ENCODE peak calls at places on chromosomes 5 and 9, in eight cellular contexts. One of them, this sample, is unnamed.

GRCh38 chr9:84300271-84300670 is 40.3 kb downstream of the SLC28A3 start:
- DNase-seq in SJSA1: no peak
- DNase-seq in stimulated activated CD4-positive, alpha-beta T cell treated with anti-CD3 and anti-CD28 coated beads, Interleukin-1b, Interleukin-23, amount 100 ng/mL, for 24 hours: no peak
- DNase-seq in RPMI8226: no peak
- DNase-seq in activated gamma-delta T cell treated with Interleukin-2 at 50 U/mL for 16 hours: no peak
- DNase-seq in WTC11: no peak
- DNase-seq in IMR-90: peak; percentile 54
- DNase-seq in body of pancreas: no peak
- DNase-seq in this sample: no peak

GRCh38 chr5:77326142-77326541 is 115.7 kb downstream of the PDE8B start:
- DNase-seq in SJSA1: no peak
- DNase-seq in stimulated activated CD4-positive, alpha-beta T cell treated with anti-CD3 and anti-CD28 coated beads, Interleukin-1b, Interleukin-23, amount 100 ng/mL, for 24 hours: no peak
- DNase-seq in RPMI8226: no peak
- DNase-seq in activated gamma-delta T cell treated with Interleukin-2 at 50 U/mL for 16 hours: no peak
- DNase-seq in WTC11: no peak
- DNase-seq in IMR-90: no peak
- DNase-seq in body of pancreas: no peak
- DNase-seq in this sample: no peak

GRCh38 chr9:109728696-109729300 is 51.2 kb upstream of the PALM2AKAP2 start:
- DNase-seq in SJSA1: no peak
- DNase-seq in stimulated activated CD4-positive, alpha-beta T cell treated with anti-CD3 and anti-CD28 coated beads, Interleukin-1b, Interleukin-23, amount 100 ng/mL, for 24 hours: no peak
- DNase-seq in RPMI8226: no peak
- DNase-seq in activated gamma-delta T cell treated with Interleukin-2 at 50 U/mL for 16 hours: no peak
- DNase-seq in WTC11: no peak
- DNase-seq in IMR-90: no peak
- DNase-seq in body of pancreas: no peak
- DNase-seq in this sample: no peak

GRCh38 chr5:83718936-83719495 is 1.6 kb downstream of the HAPLN1 start:
- DNase-seq in SJSA1: no peak
- DNase-seq in stimulated activated CD4-positive, alpha-beta T cell treated with anti-CD3 and anti-CD28 coated beads, Interleukin-1b, Interleukin-23, amount 100 ng/mL, for 24 hours: no peak
- DNase-seq in RPMI8226: no peak
- DNase-seq in activated gamma-delta T cell treated with Interleukin-2 at 50 U/mL for 16 hours: no peak
- DNase-seq in WTC11: no peak
- DNase-seq in IMR-90: no peak
- DNase-seq in body of pancreas: no peak
- DNase-seq in this sample: no peak

GRCh38 chr5:337565-338130 is 16.1 kb downstream of the AHRR start:
- DNase-seq in SJSA1: peak; percentile 25
- DNase-seq in stimulated activated CD4-positive, alpha-beta T cell treated with anti-CD3 and anti-CD28 coated beads, Interleukin-1b, Interleukin-23, amount 100 ng/mL, for 24 hours: no peak
- DNase-seq in RPMI8226: no peak
- DNase-seq in activated gamma-delta T cell treated with Interleukin-2 at 50 U/mL for 16 hours: no peak
- DNase-seq in WTC11: no peak
- DNase-seq in IMR-90: peak; percentile 45
- DNase-seq in body of pancreas: no peak
- DNase-seq in this sample: no peak

GRCh38 chr9:91117959-91118651 is 243.6 kb downstream of the AUH start:
- DNase-seq in SJSA1: peak; percentile 64
- DNase-seq in stimulated activated CD4-positive, alpha-beta T cell treated with anti-CD3 and anti-CD28 coated beads, Interleukin-1b, Interleukin-23, amount 100 ng/mL, for 24 hours: no peak
- DNase-seq in RPMI8226: peak; percentile 63
- DNase-seq in activated gamma-delta T cell treated with Interleukin-2 at 50 U/mL for 16 hours: no peak
- DNase-seq in WTC11: peak; percentile 70
- DNase-seq in IMR-90: peak; percentile 82
- DNase-seq in body of pancreas: peak; percentile 81
- DNase-seq in this sample: no peak

GRCh38 chr9:112361602-112362001 is 18.3 kb upstream of the HSDL2 start:
- DNase-seq in SJSA1: peak; percentile 40
- DNase-seq in stimulated activated CD4-positive, alpha-beta T cell treated with anti-CD3 and anti-CD28 coated beads, Interleukin-1b, Interleukin-23, amount 100 ng/mL, for 24 hours: no peak
- DNase-seq in RPMI8226: peak; percentile 44
- DNase-seq in activated gamma-delta T cell treated with Interleukin-2 at 50 U/mL for 16 hours: no peak
- DNase-seq in WTC11: no peak
- DNase-seq in IMR-90: peak; percentile 59
- DNase-seq in body of pancreas: no peak
- DNase-seq in this sample: no peak

GRCh38 chr5:72476265-72476664 is 30.9 kb downstream of the ZNF366 start:
- DNase-seq in SJSA1: no peak
- DNase-seq in stimulated activated CD4-positive, alpha-beta T cell treated with anti-CD3 and anti-CD28 coated beads, Interleukin-1b, Interleukin-23, amount 100 ng/mL, for 24 hours: no peak
- DNase-seq in RPMI8226: no peak
- DNase-seq in activated gamma-delta T cell treated with Interleukin-2 at 50 U/mL for 16 hours: no peak
- DNase-seq in WTC11: no peak
- DNase-seq in IMR-90: no peak
- DNase-seq in body of pancreas: no peak
- DNase-seq in this sample: no peak

GRCh38 chr5:116520706-116521105 is 53.9 kb downstream of the SEMA6A start:
- DNase-seq in SJSA1: no peak
- DNase-seq in stimulated activated CD4-positive, alpha-beta T cell treated with anti-CD3 and anti-CD28 coated beads, Interleukin-1b, Interleukin-23, amount 100 ng/mL, for 24 hours: no peak
- DNase-seq in RPMI8226: no peak
- DNase-seq in activated gamma-delta T cell treated with Interleukin-2 at 50 U/mL for 16 hours: no peak
- DNase-seq in WTC11: no peak
- DNase-seq in IMR-90: no peak
- DNase-seq in body of pancreas: no peak
- DNase-seq in this sample: no peak

GRCh38 chr9:16524823-16525222 is 345.6 kb downstream of the BNC2 start:
- DNase-seq in SJSA1: no peak
- DNase-seq in stimulated activated CD4-positive, alpha-beta T cell treated with anti-CD3 and anti-CD28 coated beads, Interleukin-1b, Interleukin-23, amount 100 ng/mL, for 24 hours: no peak
- DNase-seq in RPMI8226: peak; percentile 10
- DNase-seq in activated gamma-delta T cell treated with Interleukin-2 at 50 U/mL for 16 hours: no peak
- DNase-seq in WTC11: no peak
- DNase-seq in IMR-90: no peak
- DNase-seq in body of pancreas: no peak
- DNase-seq in this sample: no peak

GRCh38 chr5:142758062-142758802 is 11.9 kb upstream of the ARHGAP26 start:
- DNase-seq in SJSA1: no peak
- DNase-seq in stimulated activated CD4-positive, alpha-beta T cell treated with anti-CD3 and anti-CD28 coated beads, Interleukin-1b, Interleukin-23, amount 100 ng/mL, for 24 hours: no peak
- DNase-seq in RPMI8226: no peak
- DNase-seq in activated gamma-delta T cell treated with Interleukin-2 at 50 U/mL for 16 hours: no peak
- DNase-seq in WTC11: no peak
- DNase-seq in IMR-90: no peak
- DNase-seq in body of pancreas: peak; percentile 42
- DNase-seq in this sample: no peak

GRCh38 chr5:41083306-41083705 is 12.2 kb upstream of the MROH2B start:
- DNase-seq in SJSA1: peak; percentile 48
- DNase-seq in stimulated activated CD4-positive, alpha-beta T cell treated with anti-CD3 and anti-CD28 coated beads, Interleukin-1b, Interleukin-23, amount 100 ng/mL, for 24 hours: no peak
- DNase-seq in RPMI8226: no peak
- DNase-seq in activated gamma-delta T cell treated with Interleukin-2 at 50 U/mL for 16 hours: no peak
- DNase-seq in WTC11: no peak
- DNase-seq in IMR-90: peak; percentile 37
- DNase-seq in body of pancreas: no peak
- DNase-seq in this sample: no peak

GRCh38 chr9:761155-761792 is 80.2 kb upstream of the DMRT1 start:
- DNase-seq in SJSA1: no peak
- DNase-seq in stimulated activated CD4-positive, alpha-beta T cell treated with anti-CD3 and anti-CD28 coated beads, Interleukin-1b, Interleukin-23, amount 100 ng/mL, for 24 hours: no peak
- DNase-seq in RPMI8226: no peak
- DNase-seq in activated gamma-delta T cell treated with Interleukin-2 at 50 U/mL for 16 hours: no peak
- DNase-seq in WTC11: no peak
- DNase-seq in IMR-90: peak; percentile 48
- DNase-seq in body of pancreas: peak; percentile 63
- DNase-seq in this sample: no peak

GRCh38 chr5:78467744-78468357 is 107.4 kb downstream of the SCAMP1 start:
- DNase-seq in SJSA1: peak; percentile 38
- DNase-seq in stimulated activated CD4-positive, alpha-beta T cell treated with anti-CD3 and anti-CD28 coated beads, Interleukin-1b, Interleukin-23, amount 100 ng/mL, for 24 hours: no peak
- DNase-seq in RPMI8226: peak; percentile 56
- DNase-seq in activated gamma-delta T cell treated with Interleukin-2 at 50 U/mL for 16 hours: no peak
- DNase-seq in WTC11: no peak
- DNase-seq in IMR-90: peak; percentile 74
- DNase-seq in body of pancreas: no peak
- DNase-seq in this sample: no peak

GRCh38 chr5:39193553-39194465 is 25.6 kb downstream of the FYB1 start:
- DNase-seq in SJSA1: no peak
- DNase-seq in stimulated activated CD4-positive, alpha-beta T cell treated with anti-CD3 and anti-CD28 coated beads, Interleukin-1b, Interleukin-23, amount 100 ng/mL, for 24 hours: no peak
- DNase-seq in RPMI8226: no peak
- DNase-seq in activated gamma-delta T cell treated with Interleukin-2 at 50 U/mL for 16 hours: no peak
- DNase-seq in WTC11: no peak
- DNase-seq in IMR-90: no peak
- DNase-seq in body of pancreas: no peak
- DNase-seq in this sample: no peak

GRCh38 chr9:89878687-89879086 is 273.9 kb downstream of the GADD45G start:
- DNase-seq in SJSA1: no peak
- DNase-seq in stimulated activated CD4-positive, alpha-beta T cell treated with anti-CD3 and anti-CD28 coated beads, Interleukin-1b, Interleukin-23, amount 100 ng/mL, for 24 hours: no peak
- DNase-seq in RPMI8226: no peak
- DNase-seq in activated gamma-delta T cell treated with Interleukin-2 at 50 U/mL for 16 hours: no peak
- DNase-seq in WTC11: no peak
- DNase-seq in IMR-90: no peak
- DNase-seq in body of pancreas: peak; percentile 86
- DNase-seq in this sample: no peak

GRCh38 chr5:4976918-4977317 is 163.2 kb upstream of the ADAMTS16 start:
- DNase-seq in SJSA1: no peak
- DNase-seq in stimulated activated CD4-positive, alpha-beta T cell treated with anti-CD3 and anti-CD28 coated beads, Interleukin-1b, Interleukin-23, amount 100 ng/mL, for 24 hours: no peak
- DNase-seq in RPMI8226: no peak
- DNase-seq in activated gamma-delta T cell treated with Interleukin-2 at 50 U/mL for 16 hours: no peak
- DNase-seq in WTC11: no peak
- DNase-seq in IMR-90: no peak
- DNase-seq in body of pancreas: no peak
- DNase-seq in this sample: no peak

GRCh38 chr5:78399115-78399514 is 38.7 kb downstream of the SCAMP1 start:
- DNase-seq in SJSA1: no peak
- DNase-seq in stimulated activated CD4-positive, alpha-beta T cell treated with anti-CD3 and anti-CD28 coated beads, Interleukin-1b, Interleukin-23, amount 100 ng/mL, for 24 hours: no peak
- DNase-seq in RPMI8226: no peak
- DNase-seq in activated gamma-delta T cell treated with Interleukin-2 at 50 U/mL for 16 hours: no peak
- DNase-seq in WTC11: no peak
- DNase-seq in IMR-90: peak; percentile 49
- DNase-seq in body of pancreas: no peak
- DNase-seq in this sample: no peak

This sample was measured in GOT3.